ENCODE peak calls at places on chromosome 5, in ten cellular contexts. F is ovary, G is heart left ventricle, I is neural progenitor cell, X is Peyer's patch, W is cardiac muscle cell, B is stomach, D is heart right ventricle, R is testis, M is aorta. J is an unnamed sample. For H3K4me1, the result is how much of the 10 kb centered on the place peaks cover.

GRCh38 chr5:151213803-151214613 is 9.9 kb downstream of the CCDC69 start:
- DNase-seq in F (peak), G (peak), I (no peak), X (no peak), W (peak), B (peak), D (peak), R (peak), M (peak), J (peak)

GRCh38 chr5:151178372-151178771 is 20.8 kb upstream of the ANXA6 start:
- DNase-seq in F (no peak), G (no peak), I (no peak), X (no peak), W (no peak), B (no peak), D (no peak), R (no peak), M (no peak), J (no peak)

GRCh38 chr5:157004893-157005551 is 42.0 kb upstream of the TIMD4 start:
- DNase-seq in F (no peak), G (no peak), I (no peak), X (no peak), W (no peak), B (no peak), D (no peak), R (no peak), M (no peak), J (no peak)

GRCh38 chr5:98775962-98776687 is 2.7 kb downstream of the RGMB start:
- DNase-seq in F (no peak), G (no peak), I (no peak), X (no peak), W (no peak), B (no peak), D (no peak), R (no peak), M (no peak), J (no peak)

GRCh38 chr5:84614907-84615306 is 230.2 kb upstream of the EDIL3 start:
- DNase-seq in F (no peak), G (no peak), I (no peak), X (no peak), W (no peak), B (no peak), D (no peak), R (no peak), M (no peak), J (no peak)

GRCh38 chr5:141338538-141339306 is at the start of gene PCDHGA2:
- DNase-seq in F (no peak), G (peak), I (peak), X (no peak), W (no peak), B (no peak), D (peak), R (peak), M (no peak), J (peak)

GRCh38 chr5:59351076-59351794 is 542.3 kb downstream of the PDE4D start:
- DNase-seq in F (peak), G (no peak), I (no peak), X (no peak), W (no peak), B (no peak), D (peak), R (peak), M (no peak), J (no peak)

GRCh38 chr5:37717276-37717612 is 122.6 kb downstream of the GDNF start:
- DNase-seq in F (no peak), G (no peak), I (no peak), X (no peak), W (no peak), B (no peak), D (no peak), R (no peak), M (no peak), J (no peak)

GRCh38 chr5:101942321-101942882 is 353.7 kb downstream of the SLCO4C1 start:
- DNase-seq in F (no peak), G (no peak), I (peak), X (no peak), W (peak), B (no peak), D (no peak), R (peak), M (no peak), J (no peak)

GRCh38 chr5:150513375-150514309 is 5.7 kb downstream of the NDST1 start:
- DNase-seq in F (no peak), G (no peak), I (no peak), X (no peak), W (no peak), B (no peak), D (no peak), R (no peak), M (no peak), J (no peak)

GRCh38 chr5:112996830-112997374 is 20.3 kb downstream of the DCP2 start:
- DNase-seq in F (no peak), G (no peak), I (no peak), X (no peak), W (no peak), B (no peak), D (no peak), R (no peak), M (no peak), J (no peak)

GRCh38 chr5:7644723-7645122 is 206.2 kb downstream of the CFAP90 start:
- DNase-seq in F (no peak), G (no peak), I (no peak), X (no peak), W (no peak), B (no peak), D (no peak), R (no peak), M (no peak), J (no peak)

GRCh38 chr5:8057764-8058163 is 188.8 kb downstream of the MTRR start:
- DNase-seq in F (peak), G (no peak), I (no peak), X (no peak), W (no peak), B (no peak), D (no peak), R (peak), M (no peak), J (no peak)

GRCh38 chr5:179126506-179126991 is 66.4 kb downstream of the ZNF354C start:
- DNase-seq in F (no peak), G (no peak), I (no peak), X (peak), W (no peak), B (peak), D (no peak), R (no peak), M (no peak), J (no peak)

GRCh38 chr5:179123491-179124328 is 63.5 kb downstream of the ZNF354C start:
- DNase-seq in F (no peak), G (no peak), I (no peak), X (no peak), W (no peak), B (peak), D (no peak), R (no peak), M (no peak), J (no peak)

GRCh38 chr5:179125789-179126505 is 65.8 kb downstream of the ZNF354C start:
- DNase-seq in F (no peak), G (no peak), I (no peak), X (no peak), W (no peak), B (peak), D (no peak), R (no peak), M (no peak), J (no peak)

GRCh38 chr5:179124329-179124852 is 64.2 kb downstream of the ZNF354C start:
- DNase-seq in F (no peak), G (no peak), I (no peak), X (no peak), W (no peak), B (no peak), D (no peak), R (no peak), M (no peak), J (no peak)

GRCh38 chr5:179124853-179125788 is 64.9 kb downstream of the ZNF354C start:
- DNase-seq in F (no peak), G (no peak), I (no peak), X (no peak), W (no peak), B (peak), D (no peak), R (no peak), M (no peak), J (no peak)
- H3K4me3 ChIP-seq in F (no peak), G (no peak), I (no peak), X (no peak), W (no peak), B (no peak), D (no peak), R (no peak), M (no peak), J (no peak)

GRCh38 chr5:2338686-2339085 is 412.8 kb downstream of the IRX2 start:
- DNase-seq in F (no peak), G (no peak), I (no peak), X (no peak), W (no peak), B (no peak), D (no peak), R (no peak), M (no peak), J (no peak)
- H3K4me1 ChIP-seq in F (under half), G (under half), I (under half), X (under half), W (under half), B (under half), D (under half), R (under half), M (under half), J (under half)

GRCh38 chr5:152329896-152330295 is 75.2 kb downstream of the NMUR2 start:
- DNase-seq in F (no peak), G (no peak), I (no peak), X (no peak), W (no peak), B (no peak), D (no peak), R (no peak), M (no peak), J (no peak)
- H3K27ac ChIP-seq in F (no peak), G (peak), I (no peak), X (no peak), W (no peak), B (no peak), D (peak), R (no peak), M (no peak), J (peak)

GRCh38 chr5:56177134-56177533 is 56.0 kb downstream of the ANKRD55 start:
- DNase-seq in F (no peak), G (no peak), I (no peak), X (no peak), W (no peak), B (no peak), D (no peak), R (no peak), M (no peak), J (no peak)

GRCh38 chr5:56175028-56175427 is 58.1 kb downstream of the ANKRD55 start:
- DNase-seq in F (no peak), G (no peak), I (no peak), X (no peak), W (no peak), B (no peak), D (no peak), R (no peak), M (no peak), J (no peak)

GRCh38 chr5:56176155-56176798 is 56.9 kb downstream of the ANKRD55 start:
- DNase-seq in F (no peak), G (peak), I (no peak), X (no peak), W (no peak), B (no peak), D (peak), R (peak), M (no peak), J (no peak)

GRCh38 chr5:56172225-56172624 is 60.9 kb downstream of the ANKRD55 start:
- DNase-seq in F (no peak), G (no peak), I (no peak), X (no peak), W (no peak), B (no peak), D (no peak), R (no peak), M (no peak), J (no peak)

GRCh38 chr5:56175465-56175864 is 57.7 kb downstream of the ANKRD55 start:
- DNase-seq in F (no peak), G (peak), I (peak), X (no peak), W (peak), B (no peak), D (peak), R (peak), M (no peak), J (peak)
- H3K4me3 ChIP-seq in F (no peak), G (no peak), I (no peak), X (no peak), W (no peak), B (no peak), D (no peak), R (no peak), M (no peak), J (no peak)

DNA sequence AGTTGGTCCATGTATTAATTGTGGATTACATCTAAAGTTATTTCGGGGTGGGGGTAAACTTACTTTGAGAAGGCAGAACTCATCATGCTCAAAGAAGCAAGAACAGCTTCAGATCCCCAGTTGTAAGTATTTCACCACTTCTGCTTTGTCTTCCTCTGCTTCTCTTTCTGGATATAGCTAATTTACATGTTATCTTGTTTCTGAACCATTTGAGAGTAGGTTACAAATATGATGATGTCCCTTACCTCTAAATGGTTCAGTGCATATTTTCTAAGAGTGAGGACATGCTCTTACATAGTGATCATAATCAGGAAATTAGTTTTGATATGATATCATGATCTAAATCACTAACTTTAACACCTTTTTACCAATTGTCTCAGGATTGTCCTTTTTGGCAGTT is 11.9 kb downstream of the TRIO start:
- DNase-seq in F (no peak), G (no peak), I (no peak), X (no peak), W (no peak), B (no peak), D (no peak), R (no peak), M (no peak), J (no peak)
- H3K4me1 ChIP-seq in F (under half), G (half or more), I (under half), X (under half), W (under half), B (under half), D (half or more), R (under half), M (under half), J (under half)

GRCh38 chr5:78637468-78637867 is 11.1 kb downstream of the LHFPL2 start:
- DNase-seq in F (no peak), G (no peak), I (no peak), X (no peak), W (peak), B (no peak), D (no peak), R (no peak), M (no peak), J (no peak)

GRCh38 chr5:78639811-78640210 is 8.8 kb downstream of the LHFPL2 start:
- DNase-seq in F (no peak), G (no peak), I (peak), X (no peak), W (no peak), B (no peak), D (no peak), R (no peak), M (no peak), J (no peak)

GRCh38 chr5:78638423-78638822 is 10.1 kb downstream of the LHFPL2 start:
- DNase-seq in F (peak), G (peak), I (peak), X (peak), W (peak), B (peak), D (peak), R (peak), M (peak), J (peak)

GRCh38 chr5:78640622-78641021 is 8.0 kb downstream of the LHFPL2 start:
- DNase-seq in F (no peak), G (no peak), I (no peak), X (no peak), W (no peak), B (no peak), D (no peak), R (no peak), M (no peak), J (no peak)

DNA sequence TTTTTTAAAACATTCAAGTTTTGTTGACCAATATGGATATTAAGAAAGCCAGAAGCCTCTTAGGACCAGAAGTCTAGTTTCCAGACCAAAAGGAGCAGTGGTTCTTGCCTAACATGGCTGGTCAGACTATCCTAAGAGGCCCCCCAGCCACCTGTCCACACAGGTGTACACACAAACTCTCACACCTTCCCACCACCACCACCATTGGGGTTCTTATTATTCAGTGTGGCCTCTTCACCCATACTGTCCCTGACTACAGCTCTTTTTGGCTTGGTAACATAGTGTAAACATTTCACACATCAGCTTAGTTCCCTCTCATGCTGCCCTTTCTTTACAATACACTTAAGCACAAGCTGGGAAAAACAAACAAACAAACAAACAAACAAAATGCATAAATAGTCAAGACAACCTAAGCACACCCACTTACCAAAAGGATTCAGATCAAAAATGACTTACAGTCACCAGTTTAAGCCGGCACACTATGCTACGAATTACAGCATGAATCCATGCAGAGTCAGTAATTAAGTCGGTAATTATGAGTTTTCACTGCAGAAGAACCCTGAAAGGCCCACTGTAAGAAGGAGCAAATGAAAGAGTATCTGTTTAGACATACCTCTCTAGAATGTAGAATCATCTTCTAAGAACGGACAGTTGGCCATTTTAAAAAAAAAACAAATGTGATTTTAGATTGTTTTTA is 9.5 kb downstream of the LHFPL2 start:
- DNase-seq in F (no peak), G (no peak), I (no peak), X (no peak), W (no peak), B (no peak), D (no peak), R (no peak), M (no peak), J (no peak)
- H3K27ac ChIP-seq in F (no peak), G (peak), I (no peak), X (peak), W (peak), B (peak), D (peak), R (peak), M (no peak), J (peak)

DNA sequence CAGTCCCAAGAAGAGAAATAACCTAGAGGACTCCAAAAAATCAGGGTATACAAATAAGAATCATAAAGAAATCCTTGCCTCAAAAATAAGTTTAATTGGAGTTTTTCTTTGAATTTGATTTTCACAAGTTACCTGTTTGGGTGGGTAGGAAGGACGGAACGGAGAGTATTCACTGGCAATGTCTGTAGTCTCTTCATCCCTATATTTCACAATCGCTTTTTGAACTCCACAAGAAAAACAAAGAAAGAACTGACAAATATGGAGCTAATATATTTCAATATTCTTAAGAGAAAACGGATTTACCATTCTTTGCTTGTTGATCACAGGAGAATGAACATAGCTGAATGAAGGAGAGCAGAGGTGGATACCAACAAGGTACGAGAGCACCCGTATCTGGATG is 30.1 kb downstream of the MTMR12 start:
- DNase-seq in F (no peak), G (no peak), I (no peak), X (no peak), W (no peak), B (no peak), D (no peak), R (no peak), M (no peak), J (no peak)
- H3K4me3 ChIP-seq in F (no peak), G (no peak), I (no peak), X (no peak), W (no peak), B (no peak), D (no peak), R (no peak), M (no peak), J (no peak)

GRCh38 chr5:162484095-162484494 is 416.5 kb downstream of the GABRG2 start:
- DNase-seq in F (no peak), G (no peak), I (no peak), X (no peak), W (no peak), B (no peak), D (no peak), R (no peak), M (no peak), J (no peak)
- H3K4me1 ChIP-seq in F (under half), G (under half), I (under half), X (under half), W (under half), B (under half), D (under half), R (under half), M (under half), J (under half)

DNA sequence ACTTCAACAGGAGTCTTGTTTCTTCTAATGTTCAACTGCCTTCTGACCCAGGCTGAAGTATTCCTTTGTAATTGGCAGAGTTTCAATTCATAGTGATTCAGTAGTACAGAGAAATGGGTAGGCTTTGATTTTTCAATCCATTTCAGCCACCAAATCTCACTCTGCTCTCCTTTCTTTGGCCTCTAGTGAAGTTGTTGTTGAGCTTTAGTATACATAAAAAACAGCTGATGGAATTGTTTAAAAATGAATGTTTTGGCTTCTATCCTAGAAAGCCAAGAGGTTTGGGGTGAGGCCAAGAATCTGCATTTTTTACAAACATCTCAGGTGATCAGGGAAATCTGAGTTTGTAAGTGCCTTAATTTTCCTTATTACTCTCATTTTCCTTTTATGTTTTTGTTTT is 182.9 kb upstream of the MAP1B start:
- DNase-seq in F (no peak), G (no peak), I (no peak), X (no peak), W (no peak), B (no peak), D (no peak), R (no peak), M (no peak), J (no peak)
- H3K27ac ChIP-seq in F (no peak), G (no peak), I (no peak), X (no peak), W (no peak), B (peak), D (no peak), R (no peak), M (no peak), J (no peak)